ENCODE peak calls at places on chromosomes 4 and X, in eight cellular contexts. Z, P, F, O, V, R, Q and G are unnamed samples.

GRCh38 chrX:119693032-119693995 is at the start of gene SEPTIN6:
- DNase-seq in Z (peak), P (peak), F (peak), O (peak), V (peak), R (peak), Q (peak), G (peak)

GRCh38 chrX:30735839-30736238 is 82.6 kb downstream of the GK start:
- DNase-seq in Z (peak), P (peak), F (peak), O (peak), V (peak), R (no peak), Q (peak), G (peak)

GRCh38 chr4:88779431-88779830 is 81.8 kb upstream of the NAP1L5 start:
- DNase-seq in Z (no peak), P (no peak), F (peak), O (no peak), V (no peak), R (no peak), Q (no peak), G (no peak)

GRCh38 chr4:110073045-110073845 is 125.2 kb downstream of the ELOVL6 start:
- DNase-seq in Z (no peak), P (no peak), F (no peak), O (peak), V (no peak), R (no peak), Q (no peak), G (no peak)

GRCh38 chr4:150366487-150366999 is 215.4 kb upstream of the MAB21L2 start:
- DNase-seq in Z (no peak), P (no peak), F (no peak), O (no peak), V (peak), R (no peak), Q (no peak), G (no peak)

GRCh38 chr4:184444953-184445309 is 29.4 kb downstream of the IRF2 start:
- DNase-seq in Z (no peak), P (no peak), F (no peak), O (no peak), V (no peak), R (no peak), Q (no peak), G (peak)

GRCh38 chrX:98480606-98481005 is 1596.9 kb downstream of the RPA4 start:
- DNase-seq in Z (no peak), P (no peak), F (no peak), O (no peak), V (no peak), R (no peak), Q (no peak), G (no peak)

GRCh38 chr4:112403072-112403945 is 106.1 kb downstream of the ALPK1 start:
- DNase-seq in Z (no peak), P (no peak), F (no peak), O (no peak), V (no peak), R (no peak), Q (peak), G (no peak)

GRCh38 chr4:102620697-102621497 is 119.7 kb downstream of the NFKB1 start:
- DNase-seq in Z (peak), P (peak), F (peak), O (no peak), V (peak), R (no peak), Q (peak), G (no peak)

GRCh38 chr4:169727616-169728015 is 30.1 kb downstream of the HPF1 start:
- DNase-seq in Z (no peak), P (no peak), F (no peak), O (no peak), V (no peak), R (no peak), Q (no peak), G (no peak)

GRCh38 chr4:40254961-40255721 is 58.3 kb downstream of the RHOH start:
- DNase-seq in Z (peak), P (peak), F (no peak), O (no peak), V (peak), R (no peak), Q (peak), G (no peak)

GRCh38 chr4:140054861-140055260 is 99.1 kb downstream of the MAML3 start:
- DNase-seq in Z (no peak), P (no peak), F (no peak), O (no peak), V (no peak), R (no peak), Q (no peak), G (no peak)

GRCh38 chr4:17702666-17703065 is 78.8 kb downstream of the FAM184B start:
- DNase-seq in Z (no peak), P (no peak), F (no peak), O (no peak), V (peak), R (no peak), Q (no peak), G (no peak)

GRCh38 chr4:85968945-85969830 is 390.7 kb downstream of the MAPK10 start:
- DNase-seq in Z (peak), P (peak), F (peak), O (no peak), V (no peak), R (no peak), Q (peak), G (no peak)

GRCh38 chr4:173513651-173514050 is 16.4 kb downstream of the HAND2 start:
- DNase-seq in Z (no peak), P (no peak), F (no peak), O (no peak), V (no peak), R (no peak), Q (peak), G (no peak)

GRCh38 chr4:138835833-138836521 is 179.6 kb upstream of the NOCT start:
- DNase-seq in Z (peak), P (peak), F (no peak), O (peak), V (peak), R (no peak), Q (peak), G (no peak)

GRCh38 chr4:25100156-25100555 is 60.1 kb downstream of the SEPSECS start:
- DNase-seq in Z (no peak), P (no peak), F (no peak), O (no peak), V (no peak), R (no peak), Q (no peak), G (no peak)

GRCh38 chrX:95056901-95057300 is 1382.9 kb downstream of the FAM133A start:
- DNase-seq in Z (peak), P (peak), F (no peak), O (no peak), V (no peak), R (no peak), Q (peak), G (no peak)

GRCh38 chr4:121057466-121057911 is 14.8 kb downstream of the NDNF start:
- DNase-seq in Z (no peak), P (no peak), F (no peak), O (peak), V (no peak), R (peak), Q (no peak), G (no peak)

GRCh38 chr4:2937146-2937857 is 25.9 kb downstream of the NOP14 start:
- DNase-seq in Z (no peak), P (peak), F (peak), O (no peak), V (no peak), R (peak), Q (no peak), G (no peak)

GRCh38 chr4:154626793-154627484 is 14.5 kb upstream of the FGG start:
- DNase-seq in Z (peak), P (peak), F (peak), O (no peak), V (peak), R (peak), Q (peak), G (no peak)

GRCh38 chrX:99301990-99302389 is 1108.1 kb downstream of the PCDH19 start:
- DNase-seq in Z (no peak), P (peak), F (no peak), O (no peak), V (peak), R (no peak), Q (no peak), G (no peak)

GRCh38 chr4:40038972-40039371 is 17.7 kb upstream of the N4BP2 start:
- DNase-seq in Z (peak), P (no peak), F (peak), O (no peak), V (no peak), R (no peak), Q (peak), G (no peak)